ENCODE peak calls at places on chromosomes 1 and 21, in five cellular contexts. Q is neural progenitor cell, S is H9, D is mesenchymal stem cell, Y is astrocyte. B is an unnamed sample. For H3K4me1, the result is how much of the 10 kb centered on the place peaks cover.

GRCh38 chr1:205536759-205537361 is 32.4 kb downstream of the CDK18 start:
- DNase-seq in Q (no peak), S (peak), D (no peak), Y (no peak), B (no peak)

GRCh38 chr1:202011994-202012393 is 1.6 kb downstream of the ELF3 start:
- DNase-seq in Q (no peak), S (no peak), D (no peak), Y (no peak), B (no peak)

GRCh38 chr1:232437510-232437909 is 192.4 kb downstream of the SIPA1L2 start:
- DNase-seq in Q (no peak), S (no peak), D (no peak), Y (no peak), B (no peak)

GRCh38 chr1:21935393-21935804 is 1.7 kb downstream of the HSPG2 start:
- DNase-seq in Q (no peak), S (no peak), D (peak), Y (peak), B (peak)

GRCh38 chr21:43273708-43274021 is 104.9 kb downstream of the CRYAA start:
- DNase-seq in Q (no peak), S (no peak), D (peak), Y (no peak), B (no peak)

GRCh38 chr1:221961532-221962292 is 219.8 kb upstream of the DUSP10 start:
- DNase-seq in Q (no peak), S (no peak), D (peak), Y (peak), B (peak)

GRCh38 chr21:35682874-35683549 is 377.3 kb downstream of the SETD4 start:
- DNase-seq in Q (no peak), S (no peak), D (no peak), Y (no peak), B (no peak)

GRCh38 chr1:200262326-200262965 is 147.4 kb downstream of the ZNF281 start:
- DNase-seq in Q (no peak), S (no peak), D (no peak), Y (no peak), B (no peak)

GRCh38 chr1:147633759-147634158 is 36.6 kb downstream of the ACP6 start:
- DNase-seq in Q (no peak), S (no peak), D (no peak), Y (no peak), B (no peak)

GRCh38 chr1:147337040-147337439 is 94.6 kb downstream of the CHD1L start:
- DNase-seq in Q (peak), S (peak), D (no peak), Y (no peak), B (no peak)

GRCh38 chr1:165162671-165163241 is 193.8 kb downstream of the LMX1A start:
- DNase-seq in Q (peak), S (peak), D (no peak), Y (no peak), B (peak)

GRCh38 chr1:38246955-38247952 is 200.7 kb upstream of the POU3F1 start:
- DNase-seq in Q (peak), S (no peak), D (peak), Y (peak), B (no peak)

GRCh38 chr1:150578278-150579109 is 916 bp downstream of the MCL1 start:
- DNase-seq in Q (peak), S (no peak), D (peak), Y (peak), B (peak)

GRCh38 chr21:36665806-36666205 is 33.1 kb upstream of the SIM2 start:
- DNase-seq in Q (no peak), S (no peak), D (no peak), Y (no peak), B (no peak)

GRCh38 chr1:230386863-230387262 is 39.3 kb downstream of the PGBD5 start:
- DNase-seq in Q (no peak), S (no peak), D (no peak), Y (no peak), B (no peak)

GRCh38 chr1:157540160-157540748 is 12.1 kb downstream of the FCRL5 start:
- DNase-seq in Q (no peak), S (peak), D (no peak), Y (no peak), B (no peak)

GRCh38 chr1:117166076-117166475 is 44.5 kb upstream of the TRIM45 start:
- DNase-seq in Q (no peak), S (no peak), D (peak), Y (peak), B (peak)

GRCh38 chr1:45922374-45922773 is 119.0 kb downstream of the MAST2 start:
- DNase-seq in Q (no peak), S (no peak), D (no peak), Y (no peak), B (no peak)

GRCh38 chr1:54979327-54979891 is 1.0 kb upstream of the TMEM61 start:
- DNase-seq in Q (no peak), S (no peak), D (no peak), Y (no peak), B (no peak)

GRCh38 chr1:17671741-17672140 is 83.4 kb upstream of the ACTL8 start:
- DNase-seq in Q (peak), S (peak), D (no peak), Y (no peak), B (no peak)

GRCh38 chr1:39205102-39205780 is 746 bp downstream of the MACF1 start:
- DNase-seq in Q (no peak), S (no peak), D (peak), Y (peak), B (peak)

GRCh38 chr21:29287383-29287782 is 11.3 kb upstream of the BACH1 start:
- DNase-seq in Q (no peak), S (no peak), D (peak), Y (no peak), B (no peak)

GRCh38 chr1:153881764-153882163 is 41.0 kb downstream of the GATAD2B start:
- DNase-seq in Q (peak), S (no peak), D (no peak), Y (peak), B (no peak)

GRCh38 chr1:8006037-8006963 is 19.8 kb downstream of the ERRFI1 start:
- DNase-seq in Q (no peak), S (no peak), D (peak), Y (no peak), B (peak)

GRCh38 chr1:245154429-245155185 is at the start of gene KIF26B:
- DNase-seq in Q (peak), S (peak), D (peak), Y (peak), B (peak)

GRCh38 chr1:172107261-172107820 is 266.0 kb downstream of the DNM3 start:
- DNase-seq in Q (no peak), S (no peak), D (peak), Y (no peak), B (no peak)

GRCh38 chr1:200223613-200224012 is 186.2 kb downstream of the ZNF281 start:
- DNase-seq in Q (no peak), S (no peak), D (no peak), Y (no peak), B (no peak)

GRCh38 chr1:185404864-185405568 is 88.0 kb upstream of the IVNS1ABP start:
- DNase-seq in Q (no peak), S (no peak), D (no peak), Y (no peak), B (no peak)

GRCh38 chr21:38293113-38293512 is 36.3 kb downstream of the KCNJ15 start:
- DNase-seq in Q (no peak), S (no peak), D (no peak), Y (no peak), B (no peak)

GRCh38 chr1:206041640-206042039 is 11.3 kb upstream of the RHEX start:
- DNase-seq in Q (peak), S (peak), D (no peak), Y (no peak), B (peak)

GRCh38 chr1:87786218-87786617 is 457.5 kb downstream of the LMO4 start:
- DNase-seq in Q (no peak), S (no peak), D (no peak), Y (no peak), B (no peak)

GRCh38 chr1:169762699-169763098 is 28.8 kb upstream of the SELE start:
- DNase-seq in Q (no peak), S (no peak), D (no peak), Y (no peak), B (no peak)

GRCh38 chr1:205545001-205545919 is 40.8 kb downstream of the CDK18 start:
- DNase-seq in Q (no peak), S (peak), D (no peak), Y (no peak), B (no peak)

GRCh38 chr21:18151046-18151445 is 93.6 kb upstream of the CHODL start:
- DNase-seq in Q (no peak), S (no peak), D (no peak), Y (no peak), B (no peak)

GRCh38 chr1:12447849-12448312 is 170.1 kb downstream of the DHRS3 start:
- DNase-seq in Q (no peak), S (no peak), D (peak), Y (peak), B (no peak)

GRCh38 chr1:41394405-41394804 is 33.2 kb downstream of the FOXO6 start:
- DNase-seq in Q (peak), S (no peak), D (no peak), Y (no peak), B (no peak)

GRCh38 chr1:60222492-60223369 is 149.2 kb upstream of the C1orf87 start:
- DNase-seq in Q (no peak), S (no peak), D (no peak), Y (no peak), B (no peak)

GRCh38 chr1:13699936-13700520 is at the start of gene PRDM2:
- DNase-seq in Q (peak), S (peak), D (peak), Y (peak), B (peak)
- H2AFZ ChIP-seq in Q (peak), S (no peak), D (peak), Y (peak), B (peak)

GRCh38 chr1:44262414-44262813 is 49.1 kb downstream of the DMAP1 start:
- DNase-seq in Q (no peak), S (no peak), D (no peak), Y (no peak), B (no peak)

GRCh38 chr1:44260792-44261474 is 47.7 kb downstream of the DMAP1 start:
- DNase-seq in Q (peak), S (no peak), D (no peak), Y (no peak), B (no peak)

GRCh38 chr1:44263191-44263944 is 50.1 kb downstream of the DMAP1 start:
- DNase-seq in Q (no peak), S (no peak), D (no peak), Y (no peak), B (no peak)

GRCh38 chr1:44261475-44261853 is 48.2 kb downstream of the DMAP1 start:
- DNase-seq in Q (peak), S (no peak), D (no peak), Y (no peak), B (no peak)

DNA sequence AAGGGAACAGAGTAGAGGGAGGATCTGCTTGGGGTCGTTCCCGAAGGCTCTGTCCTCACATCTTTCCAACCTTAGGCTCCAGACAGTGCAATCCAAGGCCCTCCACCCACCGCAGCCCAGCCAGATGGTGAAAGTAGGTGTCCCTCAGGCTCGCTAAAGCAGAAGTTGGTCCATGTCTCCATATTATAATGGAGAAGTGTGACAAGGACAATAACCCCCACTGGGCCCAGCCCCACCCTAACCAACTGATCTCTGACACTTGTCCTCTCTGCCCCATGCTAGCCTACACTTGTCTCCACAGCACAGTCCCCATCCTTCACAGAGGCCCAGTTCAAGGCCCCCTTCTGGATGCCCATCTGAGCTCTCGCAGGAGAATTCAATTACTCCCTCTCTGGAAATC is 48.7 kb downstream of the DMAP1 start:
- DNase-seq in Q (no peak), S (no peak), D (no peak), Y (no peak), B (no peak)
- H3K4me1 ChIP-seq in Q (under half), S (under half), D (under half), Y (under half), B (under half)

DNA sequence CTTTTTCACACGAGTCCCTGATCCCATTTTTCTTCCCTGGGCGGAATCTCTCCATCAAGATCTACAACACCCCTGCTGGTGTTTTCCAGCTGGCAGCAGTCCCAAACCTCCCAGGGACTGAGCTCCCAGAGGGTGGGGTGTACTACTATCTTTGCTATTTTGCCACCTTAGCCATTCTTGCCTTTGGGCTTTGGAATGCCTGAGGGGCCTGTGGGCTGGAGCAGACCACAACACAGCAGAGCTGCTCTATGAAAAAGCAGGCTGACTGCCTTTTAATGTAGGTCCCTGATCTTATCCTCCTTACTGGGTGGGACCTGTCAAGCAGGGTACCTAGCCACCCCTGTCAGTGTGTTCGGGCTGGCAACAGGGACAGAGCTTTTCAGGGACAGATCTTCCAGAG is 91.9 kb downstream of the KCNT2 start:
- DNase-seq in Q (no peak), S (no peak), D (no peak), Y (peak), B (no peak)
- H2AFZ ChIP-seq in Q (no peak), S (no peak), D (no peak), Y (no peak), B (no peak)

DNA sequence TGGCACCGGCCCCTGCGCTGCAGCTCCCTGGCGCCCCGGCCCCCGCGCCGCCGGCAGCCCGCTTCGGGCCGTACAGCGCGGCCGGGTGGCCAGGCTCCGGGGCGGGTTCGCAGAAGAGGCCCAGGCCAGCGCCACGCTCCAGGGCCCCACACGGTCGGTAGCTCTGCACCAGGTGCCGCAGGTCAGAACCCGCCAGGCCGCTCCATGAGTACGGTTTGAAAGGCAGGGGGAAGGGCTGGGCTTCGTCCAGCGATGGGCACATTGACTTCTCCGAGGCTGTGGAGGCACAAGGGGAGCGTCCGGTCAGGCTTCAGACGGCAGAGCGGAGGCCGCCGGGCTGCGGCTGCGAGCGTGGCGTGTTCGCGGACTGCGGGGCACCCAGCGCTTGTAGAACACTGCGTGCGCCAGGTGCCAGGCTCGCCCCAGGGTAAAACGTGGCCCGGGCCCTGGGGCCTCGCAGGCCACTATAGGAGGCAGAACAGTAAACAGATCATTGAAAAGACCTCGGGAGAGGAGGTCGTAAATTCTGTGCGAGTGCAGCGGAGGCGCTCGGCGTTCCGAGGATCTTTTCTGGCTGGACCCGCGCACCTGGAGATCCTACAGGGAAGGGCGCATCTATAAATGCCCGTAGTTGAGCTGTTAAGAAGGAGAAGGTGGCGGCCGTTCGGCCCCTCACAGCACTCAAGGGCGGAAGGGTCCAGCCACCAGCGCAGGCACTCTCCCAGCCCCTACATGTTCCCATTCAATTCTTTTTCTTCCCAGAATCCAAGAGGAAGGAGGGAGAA is 5.7 kb downstream of the GFI1 start:
- DNase-seq in Q (peak), S (peak), D (peak), Y (no peak), B (no peak)
- H3K4me1 ChIP-seq in Q (half or more), S (under half), D (half or more), Y (under half), B (half or more)

GRCh38 chr21:33238565-33239255 is 9.0 kb downstream of the IFNAR2 start:
- DNase-seq in Q (no peak), S (no peak), D (no peak), Y (no peak), B (no peak)
- H2AFZ ChIP-seq in Q (no peak), S (no peak), D (no peak), Y (no peak), B (no peak)

GRCh38 chr21:45942011-45942546 is 39.5 kb upstream of the COL6A1 start:
- DNase-seq in Q (no peak), S (no peak), D (no peak), Y (no peak), B (no peak)
- H3K4me1 ChIP-seq in Q (under half), S (under half), D (under half), Y (under half), B (under half)

GRCh38 chr1:36838866-36839265 is 195.4 kb downstream of the GRIK3 start:
- DNase-seq in Q (no peak), S (no peak), D (no peak), Y (no peak), B (no peak)

GRCh38 chr1:36835696-36836095 is 198.6 kb downstream of the GRIK3 start:
- DNase-seq in Q (no peak), S (no peak), D (no peak), Y (no peak), B (no peak)

GRCh38 chr1:36835017-36835695 is 199.2 kb downstream of the GRIK3 start:
- DNase-seq in Q (no peak), S (no peak), D (no peak), Y (no peak), B (no peak)

GRCh38 chr1:36836196-36836883 is 198.0 kb downstream of the GRIK3 start:
- DNase-seq in Q (no peak), S (no peak), D (no peak), Y (no peak), B (no peak)

GRCh38 chr1:36836916-36837315 is 197.4 kb downstream of the GRIK3 start:
- DNase-seq in Q (no peak), S (no peak), D (no peak), Y (no peak), B (no peak)
- H2AFZ ChIP-seq in Q (no peak), S (no peak), D (no peak), Y (no peak), B (no peak)